ENCODE peak calls at places on chromosomes 5 and 9, in ten cellular contexts. V, C, W, F, O, J, Y, U, Q and A are unnamed samples.

GRCh38 chr5:137649228-137649890 is 86.5 kb downstream of the KLHL3 start:
- DNase-seq in J (no peak), C (no peak), W (peak; percentile 45), Y (no peak), O (no peak), U (no peak), V (no peak), Q (no peak), F (peak; percentile 61), A (no peak)

GRCh38 chr9:121773954-121774714 is 122.7 kb downstream of the DAB2IP start:
- DNase-seq in V (no peak), F (no peak), U (no peak), Q (no peak), W (no peak), Y (no peak), O (no peak), J (no peak), C (peak; percentile 6), A (no peak)

GRCh38 chr9:93093449-93094293 is 2.3 kb upstream of the CARD19 start:
- DNase-seq in W (peak; percentile 72), V (no peak), Q (no peak), O (no peak), Y (no peak), F (no peak), U (no peak), C (no peak), J (no peak), A (no peak)

GRCh38 chr5:126188804-126189203 is 234.4 kb upstream of the GRAMD2B start:
- DNase-seq in U (no peak), J (no peak), Y (no peak), W (peak; percentile 0), O (no peak), C (no peak), F (no peak), V (peak; percentile 26), Q (no peak), A (peak; percentile 29)

GRCh38 chr9:114950761-114951160 is 20.4 kb upstream of the TNFSF8 start:
- DNase-seq in W (no peak), Q (no peak), J (no peak), O (no peak), U (no peak), Y (no peak), V (no peak), C (no peak), F (no peak), A (no peak)

GRCh38 chr5:72621576-72621975 is 114.4 kb upstream of the ZNF366 start:
- DNase-seq in W (no peak), V (no peak), O (no peak), Q (no peak), U (no peak), J (no peak), Y (no peak), F (no peak), C (no peak), A (no peak)

GRCh38 chr5:535781-536698 is 11.8 kb upstream of the SLC9A3 start:
- DNase-seq in C (no peak), U (no peak), V (no peak), O (no peak), Y (no peak), F (no peak), J (no peak), Q (no peak), W (no peak), A (no peak)

GRCh38 chr9:121494192-121494591 is 5.5 kb downstream of the GGTA1 start:
- DNase-seq in J (no peak), O (no peak), Q (no peak), U (no peak), Y (no peak), F (no peak), C (no peak), W (peak; percentile 87), V (no peak), A (no peak)

GRCh38 chr5:7628248-7628647 is 222.7 kb downstream of the CFAP90 start:
- DNase-seq in F (no peak), Q (no peak), C (no peak), Y (no peak), W (no peak), J (no peak), O (no peak), U (no peak), V (no peak), A (no peak)

GRCh38 chr9:98567540-98568233 is 141.0 kb downstream of the GABBR2 start:
- DNase-seq in V (no peak), O (no peak), W (no peak), Q (no peak), J (no peak), Y (no peak), F (no peak), U (no peak), C (no peak), A (no peak)

GRCh38 chr5:134252671-134253070 is 26.8 kb upstream of the PPP2CA start:
- DNase-seq in C (no peak), Q (no peak), J (peak; percentile 74), F (no peak), O (no peak), W (no peak), Y (peak; percentile 57), V (peak; percentile 86), U (no peak), A (peak; percentile 85)

GRCh38 chr5:154385236-154385512 is 60.6 kb upstream of the SAP30L start:
- DNase-seq in Q (no peak), O (no peak), Y (no peak), W (no peak), C (no peak), F (no peak), V (no peak), U (no peak), J (no peak), A (no peak)

GRCh38 chr5:134920848-134921575 is 16.1 kb downstream of the PCBD2 start:
- DNase-seq in F (no peak), Q (no peak), U (no peak), J (no peak), O (no peak), C (no peak), V (no peak), Y (no peak), W (no peak), A (no peak)

GRCh38 chr9:17531642-17532254 is 47.1 kb upstream of the SH3GL2 start:
- DNase-seq in Q (no peak), Y (peak; percentile 7), C (no peak), U (peak; percentile 33), F (peak; percentile 19), W (peak; percentile 66), O (peak; percentile 61), V (peak; percentile 44), J (peak; percentile 53), A (peak; percentile 52)